ENCODE peak calls at places on chromosomes 6 and 20, in nine cellular contexts. Z, K, S, U, A, L, M, Q and X are unnamed samples.

GRCh38 chr6:139262519-139263300 is 29.1 kb downstream of the TXLNB start:
- DNase-seq in Z (no peak), K (peak; percentile 50), S (no peak), U (no peak), A (no peak), L (no peak), M (no peak), Q (no peak), X (no peak)

GRCh38 chr6:49576618-49577017 is 26.1 kb downstream of the C6orf141 start:
- DNase-seq in Z (no peak), K (no peak), S (no peak), U (no peak), A (no peak), L (no peak), M (no peak), Q (no peak), X (no peak)

GRCh38 chr6:35486005-35486925 is 10.6 kb downstream of the TEAD3 start:
- DNase-seq in Z (peak; percentile 95), K (no peak), S (no peak), U (no peak), A (no peak), L (peak; percentile 84), M (peak; percentile 96), Q (peak; percentile 79), X (peak; percentile 56)

GRCh38 chr20:22411568-22412450 is 172.6 kb downstream of the FOXA2 start:
- DNase-seq in Z (no peak), K (no peak), S (no peak), U (no peak), A (no peak), L (no peak), M (no peak), Q (no peak), X (peak; percentile 56)

GRCh38 chr6:149965191-149966020 is 1.7 kb downstream of the ULBP1 start:
- DNase-seq in Z (no peak), K (no peak), S (no peak), U (no peak), A (no peak), L (no peak), M (no peak), Q (no peak), X (no peak)

GRCh38 chr6:110357298-110357695 is 852 bp downstream of the METTL24 start:
- DNase-seq in Z (no peak), K (no peak), S (peak; percentile 56), U (no peak), A (no peak), L (no peak), M (peak; percentile 45), Q (no peak), X (no peak)

GRCh38 chr6:47321582-47321981 is 11.9 kb upstream of the TNFRSF21 start:
- DNase-seq in Z (no peak), K (no peak), S (no peak), U (no peak), A (no peak), L (no peak), M (no peak), Q (no peak), X (no peak)

GRCh38 chr20:31712112-31712553 is 10.5 kb downstream of the BCL2L1 start:
- DNase-seq in Z (no peak), K (no peak), S (peak; percentile 60), U (peak; percentile 73), A (no peak), L (no peak), M (peak; percentile 43), Q (no peak), X (no peak)

GRCh38 chr20:15708984-15709598 is 864.2 kb downstream of the KIF16B start:
- DNase-seq in Z (no peak), K (no peak), S (peak; percentile 23), U (peak; percentile 27), A (no peak), L (peak; percentile 60), M (no peak), Q (no peak), X (peak; percentile 30)

GRCh38 chr6:113530769-113531168 is 326.4 kb upstream of the MARCKS start:
- DNase-seq in Z (no peak), K (peak; percentile 92), S (no peak), U (no peak), A (no peak), L (no peak), M (no peak), Q (no peak), X (no peak)

GRCh38 chr20:61951695-61952533 is 113.8 kb downstream of the TAF4 start:
- DNase-seq in Z (peak; percentile 24), K (peak; percentile 28), S (peak; percentile 24), U (peak; percentile 3), A (no peak), L (peak; percentile 28), M (no peak), Q (no peak), X (no peak)

GRCh38 chr20:8860011-8860495 is 208.8 kb upstream of the PLCB4 start:
- DNase-seq in Z (no peak), K (peak; percentile 98), S (peak; percentile 57), U (no peak), A (no peak), L (no peak), M (no peak), Q (no peak), X (no peak)

GRCh38 chr6:51335543-51335942 is 516.9 kb downstream of the TFAP2B start:
- DNase-seq in Z (no peak), K (no peak), S (no peak), U (no peak), A (no peak), L (no peak), M (no peak), Q (no peak), X (no peak)

GRCh38 chr6:31070711-31071197 is 41.6 kb downstream of the C6orf15 start:
- DNase-seq in Z (no peak), K (peak; percentile 84), S (peak; percentile 79), U (peak; percentile 18), A (no peak), L (no peak), M (peak; percentile 24), Q (no peak), X (no peak)

GRCh38 chr20:53050338-53050737 is 78.2 kb downstream of the TSHZ2 start:
- DNase-seq in Z (no peak), K (no peak), S (no peak), U (no peak), A (no peak), L (no peak), M (no peak), Q (no peak), X (no peak)
- H3K9me3 ChIP-seq in Z (no peaks in the 10 kb centered on the region), K (no peaks in the 10 kb centered on the region), S (no peaks in the 10 kb centered on the region), U (peaks cover 8% of the 10 kb centered on the region), A (no peaks in the 10 kb centered on the region), L (peaks cover 6% of the 10 kb centered on the region), M (no peaks in the 10 kb centered on the region), Q (no peaks in the 10 kb centered on the region), X (no peaks in the 10 kb centered on the region)

GRCh38 chr6:63066053-63066704 is 145.1 kb upstream of the FKBP1C start:
- DNase-seq in Z (no peak), K (no peak), S (peak; percentile 17), U (no peak), A (no peak), L (no peak), M (no peak), Q (no peak), X (no peak)
- TF ChIP-seq CTCF in Z (no peak), K (no peak), S (peak; percentile 21), U (no peak), A (no peak), L (no peak), M (no peak), Q (no peak), X (no peak)

GRCh38 chr6:11811644-11812264 is 33.2 kb upstream of the ADTRP start:
- DNase-seq in Z (no peak), K (no peak), S (no peak), U (no peak), A (no peak), L (no peak), M (no peak), Q (no peak), X (no peak)

GRCh38 chr6:11810039-11810541 is 31.5 kb upstream of the ADTRP start:
- DNase-seq in Z (no peak), K (peak; percentile 79), S (peak; percentile 73), U (peak; percentile 83), A (peak; percentile 65), L (peak; percentile 81), M (peak; percentile 40), Q (peak; percentile 85), X (peak; percentile 71)

GRCh38 chr6:11812951-11813350 is 34.3 kb upstream of the ADTRP start:
- DNase-seq in Z (no peak), K (no peak), S (no peak), U (no peak), A (no peak), L (no peak), M (no peak), Q (no peak), X (no peak)

GRCh38 chr6:11812439-11812838 is 33.8 kb upstream of the ADTRP start:
- DNase-seq in Z (no peak), K (no peak), S (no peak), U (no peak), A (no peak), L (no peak), M (no peak), Q (no peak), X (no peak)

GRCh38 chr6:11810854-11811643 is 32.4 kb upstream of the ADTRP start:
- DNase-seq in Z (no peak), K (peak; percentile 24), S (peak; percentile 81), U (no peak), A (no peak), L (no peak), M (no peak), Q (no peak), X (no peak)
- H3K27ac ChIP-seq in Z (no peak overlapping the region), K (no peak overlapping the region), S (no peak overlapping the region), U (no peak overlapping the region), A (peak overlapping the region; percentile 46), L (peak overlapping the region; percentile 53), M (no peak overlapping the region), Q (peak overlapping the region; percentile 71), X (no peak overlapping the region)

GRCh38 chr20:59676126-59676876 is 72.0 kb downstream of the PHACTR3 start:
- DNase-seq in Z (no peak), K (no peak), S (no peak), U (no peak), A (no peak), L (no peak), M (no peak), Q (no peak), X (no peak)

GRCh38 chr20:59678286-59678685 is 73.9 kb downstream of the PHACTR3 start:
- DNase-seq in Z (no peak), K (no peak), S (no peak), U (no peak), A (no peak), L (no peak), M (no peak), Q (no peak), X (no peak)

GRCh38 chr20:59677586-59677985 is 73.2 kb downstream of the PHACTR3 start:
- DNase-seq in Z (no peak), K (no peak), S (no peak), U (no peak), A (no peak), L (no peak), M (no peak), Q (no peak), X (no peak)

GRCh38 chr20:59678951-59679350 is 74.6 kb downstream of the PHACTR3 start:
- DNase-seq in Z (no peak), K (no peak), S (no peak), U (no peak), A (no peak), L (no peak), M (no peak), Q (no peak), X (no peak)

DNA sequence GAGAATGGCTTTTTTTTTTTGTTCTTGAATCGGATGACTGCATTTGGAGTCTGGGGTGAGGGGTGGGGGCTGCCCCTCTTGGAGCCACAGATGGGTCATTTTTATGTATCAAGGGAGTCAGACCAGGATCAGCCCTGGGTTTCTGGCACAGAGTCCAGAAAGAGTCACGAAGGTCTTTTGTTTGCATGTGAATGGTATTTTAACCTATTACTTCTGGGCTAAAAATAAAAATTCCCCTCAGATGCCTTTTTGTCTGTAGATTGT is 72.5 kb downstream of the PHACTR3 start:
- DNase-seq in Z (no peak), K (no peak), S (no peak), U (no peak), A (no peak), L (no peak), M (no peak), Q (no peak), X (no peak)
- H3K9me3 ChIP-seq in Z (no peaks in the 10 kb centered on the region), K (peaks cover 27% of the 10 kb centered on the region), S (no peaks in the 10 kb centered on the region), U (no peaks in the 10 kb centered on the region), A (no peaks in the 10 kb centered on the region), L (no peaks in the 10 kb centered on the region), M (no peaks in the 10 kb centered on the region), Q (no peaks in the 10 kb centered on the region), X (no peaks in the 10 kb centered on the region)